ENCODE peak calls at places on chromosomes 4 and X, in eight cellular contexts. M is PC-3, K is neural progenitor cell, Y is hepatocyte, J is HCT116, I is SK-N-SH, U is GM23248, T is GM23338. L is an unnamed sample.

GRCh38 chrX:10433296-10433965 is 187.0 kb downstream of the MID1 start:
- DNase-seq in U (no peak), I (no peak), J (no peak), T (no peak), Y (no peak), K (no peak), M (no peak), L (no peak)

GRCh38 chr4:176921256-176921655 is 128.5 kb upstream of the VEGFC start:
- DNase-seq in J (no peak), I (no peak), Y (no peak), M (no peak), K (no peak), T (no peak), U (no peak), L (no peak)

GRCh38 chr4:87011340-87012034 is 76.7 kb downstream of the AFF1 start:
- DNase-seq in J (peak; percentile 39), U (peak; percentile 95), M (peak; percentile 79), I (no peak), Y (peak; percentile 84), T (peak; percentile 75), K (no peak), L (no peak)

GRCh38 chrX:3451566-3451965 is 105.1 kb upstream of the MXRA5 start:
- DNase-seq in K (no peak), I (no peak), J (no peak), U (no peak), M (no peak), Y (no peak), T (no peak), L (no peak)

GRCh38 chr4:74692973-74693372 is 101.3 kb downstream of the BTC start:
- DNase-seq in J (no peak), U (no peak), I (no peak), T (no peak), M (no peak), Y (no peak), K (no peak), L (no peak)

GRCh38 chr4:102734591-102735385 is 26.0 kb downstream of the MANBA start:
- DNase-seq in K (no peak), M (peak; percentile 52), U (peak; percentile 53), Y (peak; percentile 39), T (no peak), I (no peak), J (no peak), L (peak; percentile 40)

GRCh38 chrX:13750204-13750603 is 15.7 kb downstream of the OFD1 start:
- DNase-seq in I (peak; percentile 36), K (peak; percentile 31), M (peak; percentile 78), U (peak; percentile 28), T (peak; percentile 60), Y (peak; percentile 38), J (peak; percentile 13), L (peak; percentile 64)

GRCh38 chr4:47876310-47876709 is 38.1 kb downstream of the NFXL1 start:
- DNase-seq in I (no peak), K (no peak), T (no peak), M (no peak), Y (no peak), U (peak; percentile 29), J (no peak), L (no peak)

GRCh38 chrX:136761410-136761809 is 19.3 kb downstream of the ARHGEF6 start:
- DNase-seq in Y (no peak), K (no peak), T (no peak), U (peak; percentile 33), M (no peak), I (no peak), J (no peak), L (no peak)

GRCh38 chr4:179880756-179881155 is 2362.4 kb upstream of the TENM3 start:
- DNase-seq in I (no peak), Y (no peak), J (no peak), K (no peak), U (no peak), T (no peak), M (no peak), L (no peak)

GRCh38 chr4:25051534-25051933 is 20.8 kb upstream of the LGI2 start:
- DNase-seq in Y (no peak), M (no peak), J (no peak), K (no peak), I (no peak), T (no peak), U (no peak), L (no peak)

GRCh38 chr4:133982533-133983224 is 218.9 kb downstream of the PABPC4L start:
- DNase-seq in I (no peak), T (no peak), Y (no peak), K (no peak), M (peak; percentile 31), U (peak; percentile 10), J (no peak), L (no peak)

GRCh38 chr4:8595237-8596087 is 2.9 kb downstream of the CPZ start:
- DNase-seq in M (no peak), K (no peak), T (no peak), J (no peak), U (no peak), Y (peak; percentile 62), I (no peak), L (no peak)

GRCh38 chr4:21885770-21886169 is 62.8 kb downstream of the KCNIP4 start:
- DNase-seq in K (no peak), I (no peak), Y (no peak), J (no peak), M (no peak), U (peak; percentile 50), T (no peak), L (no peak)

GRCh38 chr4:54902976-54903375 is 222.4 kb downstream of the KDR start:
- DNase-seq in T (no peak), U (no peak), M (no peak), I (no peak), Y (no peak), J (no peak), K (no peak), L (no peak)

GRCh38 chr4:54898941-54899340 is 226.5 kb downstream of the KDR start:
- DNase-seq in T (no peak), I (no peak), U (no peak), Y (no peak), K (no peak), M (no peak), J (no peak), L (no peak)

GRCh38 chr4:54904953-54905352 is 220.4 kb downstream of the KDR start:
- DNase-seq in Y (no peak), J (no peak), K (no peak), I (no peak), U (no peak), M (no peak), T (no peak), L (no peak)

GRCh38 chr4:54901202-54901601 is 224.2 kb downstream of the KDR start:
- DNase-seq in T (no peak), I (no peak), M (no peak), Y (no peak), J (no peak), U (no peak), K (no peak), L (no peak)

GRCh38 chr4:54902261-54902660 is 223.1 kb downstream of the KDR start:
- DNase-seq in K (no peak), J (no peak), M (peak; percentile 96), I (no peak), T (no peak), Y (no peak), U (peak; percentile 46), L (no peak)
- H2AFZ ChIP-seq in K (no peak overlapping the region), J (no peak overlapping the region), M (no peak overlapping the region), I (no peak overlapping the region), T (peak overlapping the region; percentile 82), Y (no peak overlapping the region), U (no peak overlapping the region), L (no peak overlapping the region)

GRCh38 chrX:96705905-96706304 is 21.3 kb downstream of the DIAPH2 start:
- DNase-seq in U (no peak), M (peak; percentile 25), T (no peak), K (no peak), J (no peak), I (no peak), Y (no peak), L (no peak)

GRCh38 chrX:96704661-96705060 is 20.0 kb downstream of the DIAPH2 start:
- DNase-seq in T (no peak), I (no peak), M (peak; percentile 2), Y (no peak), K (no peak), U (peak; percentile 52), J (no peak), L (no peak)

GRCh38 chrX:96703379-96703778 is 18.7 kb downstream of the DIAPH2 start:
- DNase-seq in M (no peak), K (no peak), U (no peak), J (no peak), Y (no peak), T (no peak), I (no peak), L (no peak)

GRCh38 chrX:96700625-96701024 is 16.0 kb downstream of the DIAPH2 start:
- DNase-seq in T (no peak), K (no peak), U (no peak), M (no peak), I (no peak), J (no peak), Y (no peak), L (no peak)

DNA sequence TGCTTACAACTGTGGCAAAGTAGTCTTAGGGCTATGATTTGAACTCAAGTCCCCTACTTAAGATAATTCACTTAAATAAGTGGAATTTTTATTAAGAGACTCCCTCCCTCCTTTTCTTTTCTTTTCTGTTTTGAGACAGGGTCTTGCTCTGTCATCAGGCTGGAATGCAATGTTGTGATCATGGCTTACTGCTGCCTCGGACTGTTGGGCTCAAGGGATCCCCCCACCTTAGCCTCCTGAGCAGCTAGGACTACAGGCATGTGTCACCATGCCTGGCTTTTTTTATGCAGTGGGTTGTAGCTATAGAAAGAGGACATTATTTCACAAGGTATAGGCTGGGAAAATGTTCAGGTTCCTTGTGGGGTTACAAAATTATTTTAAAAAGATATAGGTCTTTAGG is 19.2 kb downstream of the DIAPH2 start:
- DNase-seq in K (no peak), I (no peak), U (peak; percentile 2), T (peak; percentile 4), Y (no peak), M (no peak), J (no peak), L (no peak)
- TF ChIP-seq EZH2phosphoT487 in K (no peak), I (no peak), U (no peak), T (no peak), Y (no peak), M (no peak), J (no peak), L (no peak)

DNA sequence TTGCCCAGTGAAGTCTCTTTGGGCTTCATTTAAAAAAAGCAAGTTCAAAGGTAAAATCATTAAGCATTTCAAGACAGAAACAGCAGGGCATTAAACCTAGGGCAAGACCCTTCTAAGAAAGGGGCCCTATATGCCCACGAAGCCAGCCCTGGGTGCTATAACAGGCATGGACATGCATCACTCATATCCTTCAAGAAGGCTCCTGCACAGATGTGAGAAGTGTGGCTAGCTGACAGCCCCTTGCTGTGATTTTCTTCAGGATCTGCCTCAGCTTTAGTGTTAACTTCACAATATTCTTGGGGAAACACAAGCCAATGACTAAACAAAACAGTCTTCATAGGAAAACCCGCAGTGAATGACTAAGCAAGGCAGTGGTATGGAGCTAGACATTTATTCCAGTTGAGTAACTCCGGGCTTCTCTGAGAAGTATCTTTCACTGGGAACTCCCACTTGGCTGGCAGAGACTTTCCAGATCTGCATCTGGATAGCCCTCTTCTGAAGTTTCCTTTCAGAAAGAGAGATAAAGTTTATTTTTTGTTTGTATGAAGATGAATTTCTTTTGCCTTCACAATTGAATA is 11.9 kb upstream of the MAOA start:
- DNase-seq in K (peak; percentile 27), J (no peak), M (peak; percentile 75), Y (peak; percentile 58), U (peak; percentile 78), I (no peak), T (no peak), L (no peak)
- H2AFZ ChIP-seq in K (no peak overlapping the region), J (no peak overlapping the region), M (no peak overlapping the region), Y (no peak overlapping the region), U (no peak overlapping the region), I (no peak overlapping the region), T (no peak overlapping the region), L (no peak overlapping the region)

GRCh38 chrX:150148749-150149672 is 210.7 kb upstream of the EOLA2 start:
- DNase-seq in U (peak; percentile 50), K (no peak), M (no peak), T (no peak), Y (no peak), I (no peak), J (no peak), L (no peak)
- TF ChIP-seq EZH2phosphoT487 in U (no peak), K (no peak), M (no peak), T (no peak), Y (no peak), I (no peak), J (no peak), L (no peak)